ENCODE peak calls at places on chromosomes 11 and 22, in four cellular contexts. U, D, Z and A are unnamed samples.

GRCh38 chr11:122146475-122146874 is 30.5 kb upstream of the BLID start:
- DNase-seq in U (no peak), D (no peak), Z (no peak), A (no peak)

GRCh38 chr11:66855574-66856495 is 1.0 kb upstream of the LRFN4 start:
- DNase-seq in U (peak), D (no peak), Z (peak), A (peak)

GRCh38 chr11:60953781-60954180 is 1.8 kb upstream of the SLC15A3 start:
- DNase-seq in U (no peak), D (no peak), Z (no peak), A (no peak)

GRCh38 chr11:45063669-45064068 is 82.8 kb upstream of the PRDM11 start:
- DNase-seq in U (no peak), D (no peak), Z (no peak), A (no peak)

GRCh38 chr11:6237903-6238302 is 986 bp upstream of the CNGA4 start:
- DNase-seq in U (no peak), D (no peak), Z (no peak), A (no peak)

GRCh38 chr11:15654397-15654915 is 539.7 kb downstream of the INSC start:
- DNase-seq in U (no peak), D (no peak), Z (no peak), A (peak)

GRCh38 chr11:88596786-88597185 is 259.2 kb upstream of the CTSC start:
- DNase-seq in U (no peak), D (no peak), Z (no peak), A (no peak)

GRCh38 chr11:68890490-68891231 is 13.0 kb downstream of the MRPL21 start:
- DNase-seq in U (peak), D (no peak), Z (no peak), A (peak)

GRCh38 chr11:69880041-69880802 is 61.0 kb upstream of the FGF3 start:
- DNase-seq in U (no peak), D (no peak), Z (no peak), A (peak)

GRCh38 chr11:111736191-111736590 is 30.0 kb downstream of the PPP2R1B start:
- DNase-seq in U (no peak), D (peak), Z (no peak), A (peak)

GRCh38 chr11:128913806-128914205 is 22.6 kb downstream of the KCNJ5 start:
- DNase-seq in U (no peak), D (no peak), Z (no peak), A (peak)

GRCh38 chr22:25853501-25853900 is 111.5 kb downstream of the MYO18B start:
- DNase-seq in U (no peak), D (no peak), Z (no peak), A (no peak)

GRCh38 chr11:111554532-111554931 is 14.0 kb downstream of the LAYN start:
- DNase-seq in U (no peak), D (no peak), Z (no peak), A (no peak)

GRCh38 chr22:45905924-45906865 is 70.8 kb downstream of the WNT7B start:
- DNase-seq in U (no peak), D (peak), Z (peak), A (no peak)

GRCh38 chr11:68053117-68053516 is 14.3 kb downstream of the TCIRG1 start:
- DNase-seq in U (no peak), D (no peak), Z (no peak), A (no peak)

GRCh38 chr11:134861490-134862107 is 449.6 kb upstream of the B3GAT1 start:
- DNase-seq in U (no peak), D (no peak), Z (no peak), A (no peak)

GRCh38 chr11:12598330-12599256 is 75.6 kb upstream of the TEAD1 start:
- DNase-seq in U (no peak), D (no peak), Z (no peak), A (no peak)

GRCh38 chr11:102830328-102830727 is 13.1 kb downstream of the MMP3 start:
- DNase-seq in U (no peak), D (no peak), Z (no peak), A (no peak)

GRCh38 chr11:114259551-114259983 is 36.6 kb upstream of the NNMT start:
- DNase-seq in U (no peak), D (no peak), Z (no peak), A (no peak)

GRCh38 chr22:43423046-43423445 is 11.2 kb downstream of the MPPED1 start:
- DNase-seq in U (no peak), D (no peak), Z (no peak), A (peak)

GRCh38 chr22:31288496-31289235 is 3.6 kb downstream of the PIK3IP1 start:
- DNase-seq in U (no peak), D (no peak), Z (peak), A (no peak)
- H3K27ac ChIP-seq in U (peak), D (no peak), Z (no peak), A (no peak)

DNA sequence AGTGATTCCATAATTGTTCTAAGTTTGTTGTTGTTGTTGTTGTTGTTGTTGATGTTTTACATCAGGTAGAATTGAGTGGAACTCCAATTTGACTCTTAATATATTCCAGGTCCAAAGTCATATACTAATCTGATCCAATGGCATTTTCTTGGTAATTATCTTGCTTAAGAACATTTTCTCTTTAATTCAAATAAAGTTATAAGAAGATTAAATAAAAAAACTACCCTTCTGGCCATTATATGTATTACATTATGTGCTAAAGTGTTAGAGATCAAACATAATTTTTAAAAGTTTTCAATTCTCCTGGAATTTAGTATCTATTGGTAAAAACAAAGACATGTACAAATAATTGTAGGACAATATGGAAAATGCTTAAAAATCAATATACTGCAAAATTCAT is 775.4 kb downstream of the LUZP2 start:
- DNase-seq in U (no peak), D (no peak), Z (no peak), A (no peak)
- TF ChIP-seq CTCF in U (no peak), D (no peak), Z (no peak), A (no peak)

GRCh38 chr11:9874466-9874865 is 210.6 kb downstream of the SWAP70 start:
- DNase-seq in U (no peak), D (no peak), Z (no peak), A (no peak)

GRCh38 chr11:9875862-9876261 is 212.0 kb downstream of the SWAP70 start:
- DNase-seq in U (no peak), D (no peak), Z (no peak), A (no peak)

GRCh38 chr11:9878936-9879335 is 215.1 kb downstream of the SWAP70 start:
- DNase-seq in U (no peak), D (no peak), Z (no peak), A (no peak)

GRCh38 chr11:9876331-9876730 is 212.5 kb downstream of the SWAP70 start:
- DNase-seq in U (no peak), D (no peak), Z (no peak), A (no peak)

DNA sequence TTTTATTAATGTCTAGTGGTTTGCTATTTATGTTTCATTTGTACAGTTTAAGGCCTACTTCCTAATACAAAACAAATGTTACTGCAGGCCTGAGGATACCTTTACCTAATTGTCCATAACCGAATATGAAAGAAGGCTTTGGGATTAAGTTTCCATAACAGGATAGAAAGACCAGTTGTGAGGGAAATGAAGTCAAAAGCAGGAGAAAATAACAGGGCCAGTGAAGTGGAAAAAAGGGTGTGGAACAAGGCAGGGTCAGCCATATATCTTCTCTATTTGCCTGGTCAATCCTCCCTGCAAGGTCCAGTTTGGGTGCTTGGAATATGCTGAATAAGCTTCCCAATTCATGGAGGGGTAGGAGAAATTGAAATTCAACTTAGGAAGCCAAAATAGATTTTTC is 211.5 kb downstream of the SWAP70 start:
- DNase-seq in U (no peak), D (no peak), Z (no peak), A (no peak)
- H3K4me3 ChIP-seq in U (no peak), D (no peak), Z (no peak), A (no peak)

DNA sequence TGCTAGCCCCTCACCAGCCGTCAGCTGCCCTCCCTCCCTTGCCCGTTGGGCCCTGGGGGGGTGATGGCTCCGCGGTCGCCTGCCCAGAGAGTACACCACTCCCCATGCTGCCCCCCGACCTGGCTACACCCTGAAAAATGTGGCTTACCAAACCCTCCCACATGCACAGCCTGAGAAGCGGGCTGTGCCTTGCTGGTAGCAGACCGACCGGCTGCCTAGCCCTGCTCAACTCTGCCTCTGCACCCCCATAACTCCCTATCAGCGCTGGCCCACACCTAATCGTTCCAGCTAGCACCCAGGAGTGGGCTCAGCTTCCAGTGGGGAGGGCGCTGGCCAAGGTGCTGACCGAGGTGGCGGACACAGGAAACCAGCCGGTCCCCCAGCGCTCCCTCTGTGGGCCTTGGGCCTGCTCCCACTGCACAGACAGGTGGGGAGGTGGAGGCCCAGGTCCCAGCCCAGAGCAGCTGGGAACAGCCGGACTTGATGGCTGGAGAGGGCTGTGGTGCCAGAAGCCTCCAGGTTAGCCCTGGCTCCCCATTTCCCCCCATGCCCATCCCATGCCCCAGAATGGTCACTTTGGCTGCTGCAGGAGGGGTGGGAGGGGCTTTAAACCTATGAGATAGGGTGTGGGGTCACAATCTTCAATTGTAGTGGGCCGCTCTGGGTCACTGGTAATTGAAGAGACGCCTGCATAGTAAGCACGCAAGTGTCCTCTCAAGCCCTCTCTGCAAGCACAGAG is 32.1 kb upstream of the PRODH start:
- DNase-seq in U (no peak), D (no peak), Z (peak), A (peak)
- H3K27ac ChIP-seq in U (no peak), D (no peak), Z (no peak), A (no peak)

GRCh38 chr11:1227551-1228182 is 4.8 kb downstream of the MUC5B start:
- DNase-seq in U (peak), D (no peak), Z (no peak), A (peak)

GRCh38 chr11:1228183-1228821 is 5.4 kb downstream of the MUC5B start:
- DNase-seq in U (peak), D (no peak), Z (no peak), A (peak)

GRCh38 chr11:1225386-1226225 is 2.7 kb downstream of the MUC5B start:
- DNase-seq in U (peak), D (no peak), Z (no peak), A (peak)

GRCh38 chr11:1226226-1226961 is 3.5 kb downstream of the MUC5B start:
- DNase-seq in U (peak), D (no peak), Z (no peak), A (peak)

GRCh38 chr11:1226981-1227550 is 4.2 kb downstream of the MUC5B start:
- DNase-seq in U (peak), D (no peak), Z (no peak), A (peak)
- TF ChIP-seq CTCF in U (no peak), D (peak), Z (peak), A (no peak)